ENCODE peak calls at places on chromosome 3, in five cellular contexts. B, R, L, Y and H are unnamed samples.

GRCh38 chr3:38608086-38608775 is 41.3 kb downstream of the SCN5A start:
- DNase-seq in R (no peak), B (no peak), L (no peak), Y (no peak), H (no peak)

GRCh38 chr3:121362035-121362734 is 183.6 kb downstream of the POLQ start:
- DNase-seq in Y (no peak), L (no peak), R (no peak), B (no peak), H (no peak)

GRCh38 chr3:28906561-28907310 is 374.1 kb upstream of the RBMS3 start:
- DNase-seq in B (no peak), L (no peak), Y (no peak), R (no peak), H (no peak)

GRCh38 chr3:41000471-41000870 is 198.8 kb upstream of the CTNNB1 start:
- DNase-seq in L (no peak), R (no peak), Y (no peak), B (no peak), H (no peak)

GRCh38 chr3:179624471-179624870 is 19.9 kb downstream of the NDUFB5 start:
- DNase-seq in Y (no peak), B (no peak), R (no peak), L (no peak), H (no peak)

GRCh38 chr3:8103954-8104353 is 397.7 kb upstream of the LMCD1 start:
- DNase-seq in R (no peak), B (no peak), Y (no peak), L (no peak), H (no peak)

GRCh38 chr3:61908344-61908743 is 347.0 kb downstream of the PTPRG start:
- DNase-seq in B (no peak), L (no peak), Y (no peak), R (no peak), H (peak)

GRCh38 chr3:147413712-147414325 is 4.7 kb downstream of the ZIC1 start:
- DNase-seq in B (no peak), L (no peak), R (no peak), Y (no peak), H (no peak)

GRCh38 chr3:129824926-129825541 is 68.5 kb downstream of the TMCC1 start:
- DNase-seq in R (peak), B (no peak), Y (no peak), L (peak), H (peak)

GRCh38 chr3:98732239-98733054 is 30.7 kb upstream of the ST3GAL6 start:
- DNase-seq in R (peak), B (peak), L (no peak), Y (no peak), H (peak)

GRCh38 chr3:188929138-188929537 is 242.6 kb upstream of the TPRG1 start:
- DNase-seq in Y (no peak), L (no peak), R (peak), B (no peak), H (peak)

GRCh38 chr3:8565376-8565775 is 63.8 kb downstream of the LMCD1 start:
- DNase-seq in B (no peak), R (no peak), Y (no peak), L (no peak), H (no peak)

GRCh38 chr3:178840586-178840985 is 231.0 kb downstream of the ZMAT3 start:
- DNase-seq in L (no peak), R (no peak), B (no peak), Y (no peak), H (no peak)

GRCh38 chr3:53196575-53197407 is 35.8 kb downstream of the PRKCD start:
- DNase-seq in Y (no peak), B (no peak), L (no peak), R (peak), H (peak)

GRCh38 chr3:119148493-119149180 is 2.7 kb downstream of the TEX55 start:
- DNase-seq in B (no peak), R (no peak), Y (peak), L (no peak), H (no peak)

GRCh38 chr3:168248383-168249047 is 152.8 kb upstream of the GOLIM4 start:
- DNase-seq in R (peak), L (no peak), B (no peak), Y (no peak), H (peak)

GRCh38 chr3:188211476-188211875 is 57.5 kb downstream of the LPP start:
- DNase-seq in L (no peak), B (no peak), Y (no peak), R (no peak), H (no peak)

GRCh38 chr3:180808823-180809575 is 103.5 kb upstream of the FXR1 start:
- DNase-seq in Y (no peak), B (no peak), L (no peak), R (no peak), H (no peak)

GRCh38 chr3:184740509-184741258 is 28.8 kb upstream of the MAGEF1 start:
- DNase-seq in L (no peak), B (no peak), R (no peak), Y (no peak), H (no peak)

GRCh38 chr3:18827664-18828063 is 320.6 kb upstream of the KCNH8 start:
- DNase-seq in L (no peak), Y (no peak), B (no peak), R (no peak), H (peak)

GRCh38 chr3:134229038-134229437 is 21.6 kb downstream of the RYK start:
- DNase-seq in B (no peak), L (no peak), Y (no peak), R (no peak), H (no peak)

GRCh38 chr3:78287085-78287484 is 1247.2 kb downstream of the ROBO2 start:
- DNase-seq in Y (peak), B (no peak), R (no peak), L (no peak), H (no peak)

GRCh38 chr3:57691411-57692133 is 1.3 kb downstream of the DENND6A start:
- DNase-seq in B (no peak), R (no peak), L (no peak), Y (no peak), H (peak)

GRCh38 chr3:188900421-188900941 is 271.3 kb upstream of the TPRG1 start:
- DNase-seq in B (no peak), Y (no peak), L (no peak), R (no peak), H (no peak)

GRCh38 chr3:170711786-170712185 is 125.9 kb upstream of the SLC7A14 start:
- DNase-seq in B (no peak), R (no peak), Y (no peak), L (no peak), H (no peak)

GRCh38 chr3:53079147-53079546 is 33.3 kb upstream of the SFMBT1 start:
- DNase-seq in R (no peak), B (no peak), Y (no peak), L (no peak), H (no peak)

GRCh38 chr3:138202945-138203701 is 16.0 kb downstream of the ARMC8 start:
- DNase-seq in R (no peak), L (no peak), B (no peak), Y (no peak), H (no peak)

DNA sequence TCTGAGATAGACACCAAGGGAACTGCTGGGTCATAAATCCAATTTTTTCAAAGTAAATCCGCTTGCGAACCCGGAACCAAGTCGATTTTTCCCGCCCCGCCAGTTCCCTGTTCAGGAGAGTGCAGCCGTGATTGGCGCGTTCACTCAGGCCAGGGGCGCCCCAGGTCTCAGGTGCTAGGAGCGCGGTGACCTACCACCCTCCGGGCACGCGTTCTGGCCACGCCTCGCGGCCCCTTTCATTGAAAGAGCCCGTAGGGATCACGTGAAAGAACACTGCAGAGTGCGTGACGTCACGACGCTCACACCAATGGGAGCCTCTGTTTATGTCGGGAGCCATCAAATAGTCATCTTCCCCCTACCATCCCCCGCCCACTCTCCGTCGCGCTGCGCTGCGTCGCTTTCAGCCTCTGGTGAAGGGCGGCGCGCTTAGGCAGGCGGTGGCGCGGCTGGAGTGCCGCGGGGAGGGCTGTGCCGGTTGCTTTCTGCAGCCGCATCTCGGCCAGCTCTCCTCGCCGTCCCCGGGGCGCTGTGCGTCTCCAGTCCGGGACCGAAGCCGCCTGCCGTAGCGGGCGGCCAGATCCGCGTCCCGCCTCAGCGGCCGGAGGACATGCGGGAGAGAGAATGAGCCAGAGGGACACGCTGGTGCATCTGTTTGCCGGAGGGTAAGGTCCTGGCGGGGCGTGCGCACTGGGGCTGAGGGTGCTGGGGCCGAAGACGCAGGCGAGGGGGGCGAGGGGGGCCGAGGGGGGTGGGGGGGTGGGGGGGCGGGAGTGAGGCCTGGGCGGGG is at the start of gene SLC25A36:
- DNase-seq in R (peak), B (peak), Y (peak), L (peak), H (peak)
- TF ChIP-seq CTCF in R (peak), B (no peak), Y (peak), L (no peak), H (peak)

GRCh38 chr3:150703756-150704344 is at the start of gene ERICH6:
- DNase-seq in R (peak), B (peak), Y (peak), L (peak), H (peak)
- TF ChIP-seq CTCF in R (peak), B (peak), Y (no peak), L (no peak), H (peak)

GRCh38 chr3:56467801-56468183 is 475 bp downstream of the ERC2 start:
- DNase-seq in B (no peak), L (no peak), R (no peak), Y (no peak), H (peak)

GRCh38 chr3:56471771-56472170 is 3.5 kb upstream of the ERC2 start:
- DNase-seq in L (no peak), R (peak), Y (no peak), B (no peak), H (no peak)

GRCh38 chr3:56467108-56467507 is 1.2 kb downstream of the ERC2 start:
- DNase-seq in Y (no peak), L (peak), R (peak), B (no peak), H (peak)

GRCh38 chr3:56469141-56469540 is 874 bp upstream of the ERC2 start:
- DNase-seq in R (no peak), Y (no peak), B (no peak), L (no peak), H (peak)

DNA sequence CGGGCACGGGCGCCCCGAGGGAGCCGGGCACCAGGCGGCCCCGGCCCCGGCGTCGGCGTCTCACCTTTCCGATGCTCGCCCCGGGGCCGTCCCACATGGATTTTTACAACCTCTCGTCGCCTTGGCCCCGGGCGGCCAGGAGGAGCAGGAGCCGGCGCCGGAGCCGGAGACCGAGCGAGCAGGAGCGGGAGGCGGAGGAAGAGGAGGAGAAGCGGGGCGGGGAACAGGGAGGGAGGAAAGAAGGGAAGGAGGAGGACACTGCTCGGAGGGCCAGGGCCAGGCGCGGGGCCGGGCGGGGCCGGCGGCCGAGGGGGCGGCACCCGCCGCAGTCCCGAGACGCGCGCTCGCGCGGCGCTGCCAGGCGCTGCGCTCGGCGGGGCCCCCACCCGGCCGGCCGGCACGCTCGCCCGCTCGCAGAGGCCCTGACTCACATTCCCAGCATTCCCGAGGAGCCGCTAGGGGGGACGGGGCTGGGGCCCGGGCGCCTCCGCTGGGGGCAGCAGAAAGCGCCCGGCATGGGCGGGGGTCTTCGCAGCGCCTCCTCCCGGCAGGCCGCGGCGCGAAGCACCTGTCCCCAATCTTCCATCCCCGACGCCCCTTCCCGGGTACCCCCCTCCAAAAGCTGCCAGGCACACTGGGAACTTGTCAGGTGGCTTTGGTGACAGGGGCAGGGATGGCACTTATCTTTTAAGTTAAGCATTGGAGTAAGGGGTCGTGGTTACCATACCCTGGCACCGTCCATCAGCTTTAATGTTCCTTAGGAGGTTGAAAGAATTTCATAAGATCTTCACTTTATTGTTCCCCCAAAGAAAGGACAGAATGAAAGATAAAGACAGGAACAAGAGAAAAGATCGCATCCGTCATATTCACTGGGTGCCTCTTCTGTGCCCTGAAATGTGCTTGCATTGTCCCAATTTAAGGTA is at the start of gene ERC2:
- DNase-seq in R (peak), L (no peak), Y (no peak), B (no peak), H (peak)
- TF ChIP-seq CTCF in R (peak), L (no peak), Y (no peak), B (no peak), H (peak)

GRCh38 chr3:155753038-155753647 is 8.3 kb upstream of the PLCH1 start:
- DNase-seq in B (no peak), Y (no peak), R (peak), L (no peak), H (peak)
- TF ChIP-seq CTCF in B (peak), Y (peak), R (peak), L (peak), H (peak)

DNA sequence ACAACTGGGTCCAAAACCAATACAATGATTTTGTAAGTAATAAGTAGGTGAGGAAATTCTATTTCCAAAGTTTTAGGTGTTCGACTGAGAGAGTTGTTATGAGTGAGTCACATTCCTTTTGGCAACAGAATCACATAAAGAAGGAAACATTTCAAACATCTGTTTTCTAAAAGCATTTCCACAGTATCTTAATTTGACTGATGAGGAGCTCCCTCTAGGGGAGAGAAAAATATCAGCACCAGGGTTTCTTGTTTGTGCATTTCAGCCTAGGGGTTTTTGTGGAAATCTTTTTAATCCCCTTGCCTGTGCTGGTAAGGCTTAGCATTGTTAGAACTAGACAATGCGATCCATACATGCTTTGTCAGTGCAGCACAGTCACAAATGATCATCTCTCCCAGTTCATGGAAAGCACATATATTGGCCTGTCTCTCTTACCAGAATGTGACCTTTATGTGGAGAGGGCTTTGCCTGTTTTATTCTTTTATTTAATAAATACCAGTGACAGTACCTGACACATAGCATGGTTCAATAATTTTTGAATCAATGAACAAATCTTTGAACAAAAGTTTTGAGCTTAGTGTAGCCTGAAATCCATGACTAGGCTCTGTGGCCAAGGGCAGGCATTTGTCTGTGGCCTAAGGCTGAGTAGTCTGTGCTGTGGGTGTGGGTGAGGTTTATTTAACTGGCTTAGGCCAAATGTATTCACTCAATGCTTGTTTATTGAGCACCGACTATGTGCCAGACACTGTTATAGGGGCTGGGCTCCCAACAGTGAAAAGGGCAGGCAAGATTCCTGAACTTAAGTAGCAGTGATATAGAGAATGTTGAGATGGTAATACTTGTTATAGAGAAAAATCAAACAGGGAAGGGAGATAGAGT is 21.1 kb upstream of the IQCF6 start:
- DNase-seq in Y (peak), L (no peak), B (no peak), R (peak), H (peak)
- TF ChIP-seq CTCF in Y (peak), L (peak), B (peak), R (peak), H (peak)

DNA sequence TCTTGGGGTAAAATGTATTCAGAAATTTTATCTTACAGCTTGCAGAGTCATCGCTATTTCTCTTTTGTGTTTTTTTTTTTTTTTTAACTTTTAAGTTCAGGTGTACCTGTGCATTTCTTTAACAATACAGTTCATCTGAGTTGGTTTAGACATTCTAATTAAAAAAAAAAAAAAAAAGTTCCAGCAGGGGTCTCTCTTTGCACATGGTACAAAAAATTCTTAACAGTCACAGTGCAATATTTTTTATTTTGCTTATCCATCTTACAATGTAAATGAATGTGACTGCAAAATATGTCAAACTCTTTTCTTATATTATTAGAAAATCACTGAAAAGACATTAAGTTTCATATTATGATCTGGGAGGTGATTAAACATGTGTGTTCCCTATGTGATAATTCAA is 47.5 kb upstream of the SLC9A9 start:
- DNase-seq in Y (no peak), B (no peak), R (no peak), L (no peak), H (peak)
- TF ChIP-seq CTCF in Y (no peak), B (no peak), R (peak), L (no peak), H (peak)

GRCh38 chr3:186257866-186258265 is 104.2 kb downstream of the DGKG start:
- DNase-seq in L (no peak), R (no peak), B (no peak), Y (no peak), H (peak)

GRCh38 chr3:186251948-186252619 is 110.0 kb downstream of the DGKG start:
- DNase-seq in Y (no peak), B (no peak), L (no peak), R (peak), H (no peak)

GRCh38 chr3:186258968-186259367 is 103.1 kb downstream of the DGKG start:
- DNase-seq in Y (no peak), R (no peak), B (no peak), L (no peak), H (peak)

GRCh38 chr3:186254676-186255665 is 107.1 kb downstream of the DGKG start:
- DNase-seq in Y (no peak), R (peak), L (no peak), B (no peak), H (no peak)

GRCh38 chr3:186255703-186256331 is 106.2 kb downstream of the DGKG start:
- DNase-seq in L (no peak), Y (no peak), R (peak), B (no peak), H (no peak)
- TF ChIP-seq CTCF in L (no peak), Y (peak), R (peak), B (no peak), H (no peak)

DNA sequence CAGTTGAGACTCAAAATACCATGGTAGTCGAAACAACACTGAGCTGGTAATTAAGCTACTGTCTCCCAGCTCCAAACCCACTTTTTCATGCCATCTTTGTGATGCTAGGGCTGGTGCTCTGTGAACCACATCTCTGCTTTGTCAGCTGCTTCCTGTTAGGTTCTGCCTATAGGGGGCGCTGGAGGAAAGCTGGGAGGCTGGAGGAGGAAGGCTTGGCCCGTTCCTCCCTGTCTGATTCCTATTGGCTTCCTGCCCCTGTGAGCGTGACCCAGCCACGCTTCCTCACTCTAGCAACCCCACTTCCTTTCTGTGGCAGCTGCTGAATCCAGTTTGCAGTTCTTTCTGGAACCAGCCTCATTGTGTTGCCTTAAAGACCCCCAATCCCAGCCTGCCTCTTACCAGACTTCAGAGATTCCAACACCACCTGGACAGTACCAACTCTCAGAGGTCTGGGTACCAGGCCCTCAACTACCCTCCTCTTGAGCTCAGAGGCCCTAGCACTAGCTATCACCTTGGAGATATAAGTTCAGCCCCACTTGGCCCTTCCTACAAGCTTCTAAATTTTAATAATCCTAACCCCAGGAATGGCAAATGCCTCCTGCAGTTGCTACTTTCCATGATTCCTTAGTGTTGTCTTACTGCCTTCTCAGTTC is 120.9 kb downstream of the ERC2 start:
- DNase-seq in L (no peak), R (peak), Y (no peak), B (no peak), H (peak)
- TF ChIP-seq CTCF in L (no peak), R (peak), Y (peak), B (no peak), H (peak)

GRCh38 chr3:24933401-24933800 is 438.8 kb upstream of the THRB start:
- DNase-seq in B (no peak), L (no peak), Y (no peak), R (no peak), H (no peak)
- TF ChIP-seq CTCF in B (no peak), L (no peak), Y (no peak), R (no peak), H (no peak)

GRCh38 chr3:111538687-111539086 is 3.3 kb upstream of the CD96 start:
- DNase-seq in Y (no peak), B (no peak), L (no peak), R (no peak), H (no peak)
- TF ChIP-seq CTCF in Y (no peak), B (no peak), L (no peak), R (no peak), H (no peak)